ENCODE peak calls at places on chromosomes 2 and 18, in six cellular contexts. W, V, U, O, P and D are unnamed samples.

GRCh38 chr2:113937501-113937900 is 47.6 kb downstream of the ACTR3 start:
- DNase-seq in W (no peak), V (no peak), U (no peak), O (no peak), P (no peak), D (no peak)

GRCh38 chr18:74082476-74083070 is 65.1 kb downstream of the FBXO15 start:
- DNase-seq in W (no peak), V (peak), U (peak), O (peak), P (peak), D (peak)

GRCh38 chr2:98518106-98518505 is 73.4 kb downstream of the INPP4A start:
- DNase-seq in W (no peak), V (peak), U (peak), O (peak), P (no peak), D (peak)

GRCh38 chr2:173496746-173497145 is 142.1 kb downstream of the CDCA7 start:
- DNase-seq in W (no peak), V (no peak), U (no peak), O (no peak), P (peak), D (no peak)

GRCh38 chr2:14756122-14756541 is 123.6 kb downstream of the LRATD1 start:
- DNase-seq in W (no peak), V (no peak), U (no peak), O (peak), P (no peak), D (no peak)

GRCh38 chr18:9663377-9663776 is 44.7 kb upstream of the RAB31 start:
- DNase-seq in W (no peak), V (no peak), U (no peak), O (no peak), P (no peak), D (no peak)

GRCh38 chr2:154507186-154507585 is 191.3 kb upstream of the KCNJ3 start:
- DNase-seq in W (no peak), V (peak), U (peak), O (no peak), P (no peak), D (no peak)

GRCh38 chr18:71583291-71583690 is 960.9 kb downstream of the CBLN2 start:
- DNase-seq in W (no peak), V (no peak), U (no peak), O (no peak), P (no peak), D (no peak)

GRCh38 chr2:53969285-53970094 is 1.3 kb downstream of the PSME4 start:
- DNase-seq in W (no peak), V (peak), U (no peak), O (peak), P (no peak), D (peak)

GRCh38 chr2:24241528-24241927 is 66.7 kb downstream of the FAM228A start:
- DNase-seq in W (no peak), V (no peak), U (no peak), O (no peak), P (peak), D (no peak)

GRCh38 chr2:239882335-239882734 is 142.8 kb downstream of the NDUFA10 start:
- DNase-seq in W (no peak), V (peak), U (peak), O (peak), P (no peak), D (peak)

GRCh38 chr2:37333256-37333655 is 8.6 kb upstream of the PRKD3 start:
- DNase-seq in W (no peak), V (no peak), U (no peak), O (no peak), P (no peak), D (no peak)

GRCh38 chr2:11784747-11785610 is 38.5 kb downstream of the LPIN1 start:
- DNase-seq in W (no peak), V (peak), U (peak), O (peak), P (peak), D (peak)

GRCh38 chr2:171430516-171431410 is 3.0 kb downstream of the METTL8 start:
- DNase-seq in W (no peak), V (no peak), U (no peak), O (no peak), P (no peak), D (no peak)

GRCh38 chr2:134712334-134712733 is 6.5 kb downstream of the TMEM163 start:
- DNase-seq in W (no peak), V (no peak), U (no peak), O (peak), P (no peak), D (no peak)

DNA sequence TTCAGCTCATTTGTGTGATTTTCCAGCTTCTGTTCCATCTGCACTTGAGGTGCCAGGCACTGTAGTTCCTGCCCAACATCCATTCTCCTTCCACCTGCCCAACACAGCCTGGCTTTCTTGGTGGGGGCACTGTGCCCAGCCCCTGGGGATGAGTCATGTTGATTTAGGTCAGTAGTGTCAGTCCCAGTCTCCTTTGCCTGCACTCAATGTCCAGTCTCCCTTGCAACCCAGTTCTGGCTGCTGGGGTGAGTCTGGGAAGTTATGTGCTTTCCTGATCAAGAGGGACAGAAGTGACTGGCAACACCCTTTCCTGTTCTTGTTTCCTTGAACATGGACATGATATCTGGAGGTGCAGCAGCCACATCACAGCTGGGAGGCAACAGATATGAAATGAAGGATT is 1.5 kb upstream of the ASB18 start:
- DNase-seq in W (no peak), V (no peak), U (no peak), O (no peak), P (no peak), D (no peak)
- TF ChIP-seq CTCF in W (no peak), V (no peak), U (no peak), O (no peak), P (no peak), D (no peak)

GRCh38 chr2:96530144-96530430 is 6.5 kb upstream of the ARID5A start:
- DNase-seq in W (no peak), V (no peak), U (no peak), O (no peak), P (no peak), D (no peak)

GRCh38 chr2:96529376-96530143 is 7.0 kb upstream of the ARID5A start:
- DNase-seq in W (no peak), V (no peak), U (no peak), O (no peak), P (no peak), D (no peak)

GRCh38 chr2:96527052-96527964 is 9.2 kb upstream of the ARID5A start:
- DNase-seq in W (no peak), V (peak), U (peak), O (no peak), P (no peak), D (peak)

GRCh38 chr2:96527990-96528679 is 8.4 kb upstream of the ARID5A start:
- DNase-seq in W (peak), V (no peak), U (no peak), O (no peak), P (no peak), D (peak)

DNA sequence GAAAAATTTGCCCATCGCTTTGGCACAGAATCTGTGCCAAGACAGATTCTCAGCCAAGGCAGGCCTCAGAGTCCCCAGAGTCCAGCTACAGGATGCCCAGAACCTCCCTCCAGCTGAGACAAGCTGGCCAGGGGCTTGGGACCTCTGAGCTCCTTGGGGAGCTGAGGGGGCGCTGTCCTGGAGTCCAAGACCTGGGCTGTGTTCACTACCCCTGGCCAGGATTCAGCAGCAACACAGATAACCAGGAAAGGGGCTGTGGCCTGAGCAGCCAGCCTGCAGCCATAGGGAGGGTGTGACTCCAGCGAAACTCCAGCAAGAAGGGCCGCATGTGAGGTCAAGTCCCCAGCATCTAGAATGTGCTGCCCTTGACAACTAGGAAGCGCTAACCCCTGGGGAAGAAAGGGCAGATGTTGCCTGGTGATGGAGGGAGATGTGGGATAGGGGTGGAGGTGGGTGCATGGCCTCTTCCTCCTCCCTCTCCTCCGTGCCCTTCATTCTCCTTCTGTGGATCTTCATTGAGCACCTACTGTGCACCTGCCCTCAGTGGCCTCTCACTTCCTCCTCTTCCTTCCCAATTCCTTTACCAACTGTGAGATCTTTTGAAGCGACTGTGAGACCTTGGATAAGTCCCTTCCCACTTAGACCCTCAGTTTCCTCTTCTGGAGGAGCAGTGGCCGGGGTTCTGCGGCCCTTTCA is 7.7 kb upstream of the ARID5A start:
- DNase-seq in W (peak), V (no peak), U (no peak), O (no peak), P (no peak), D (no peak)
- TF ChIP-seq CTCF in W (no peak), V (no peak), U (no peak), O (no peak), P (no peak), D (peak)

GRCh38 chr2:192230864-192231453 is 36.2 kb upstream of the TMEFF2 start:
- DNase-seq in W (no peak), V (no peak), U (no peak), O (no peak), P (no peak), D (no peak)

GRCh38 chr2:192236136-192236535 is 41.4 kb upstream of the TMEFF2 start:
- DNase-seq in W (no peak), V (no peak), U (no peak), O (peak), P (no peak), D (no peak)
- TF ChIP-seq CTCF in W (no peak), V (no peak), U (no peak), O (no peak), P (no peak), D (no peak)

GRCh38 chr2:207692206-207693065 is 19.0 kb upstream of the CCNYL1 start:
- DNase-seq in W (no peak), V (peak), U (peak), O (peak), P (no peak), D (peak)
- TF ChIP-seq CTCF in W (no peak), V (peak), U (no peak), O (peak), P (peak), D (peak)